ENCODE peak calls at places on chromosomes 13 and 19, in nine cellular contexts. A, C, K, N, R, L, U, O and B are unnamed samples.

GRCh38 chr19:35063940-35064818 is 22.7 kb downstream of the HPN start:
- DNase-seq in O (no peak), L (no peak), K (no peak), C (no peak), R (peak), A (peak), N (no peak), U (peak), B (no peak)

GRCh38 chr13:36973621-36974268 is 25.4 kb downstream of the ALG5 start:
- DNase-seq in U (no peak), L (no peak), O (no peak), A (no peak), R (no peak), K (no peak), N (no peak), C (no peak), B (no peak)

GRCh38 chr13:40640845-40641458 is 25.5 kb downstream of the FOXO1 start:
- DNase-seq in R (no peak), A (no peak), K (no peak), U (no peak), C (no peak), O (no peak), N (no peak), L (no peak), B (no peak)

GRCh38 chr13:29702912-29703351 is 107.4 kb upstream of the SLC7A1 start:
- DNase-seq in O (no peak), U (no peak), L (peak), N (peak), C (no peak), K (peak), R (no peak), A (no peak), B (no peak)

GRCh38 chr13:27359203-27359821 is 65.1 kb upstream of the GTF3A start:
- DNase-seq in N (peak), C (peak), L (peak), A (peak), R (peak), U (peak), O (peak), K (peak), B (peak)

GRCh38 chr13:21625366-21625765 is 21.4 kb upstream of the MICU2 start:
- DNase-seq in L (no peak), N (no peak), C (peak), O (no peak), K (no peak), R (no peak), U (peak), A (peak), B (no peak)

GRCh38 chr13:44306401-44307192 is 67.0 kb upstream of the SERP2 start:
- DNase-seq in A (peak), L (peak), C (peak), U (no peak), O (peak), R (no peak), K (peak), N (peak), B (peak)

GRCh38 chr19:18292810-18293641 is 11.6 kb upstream of the JUND start:
- DNase-seq in O (peak), A (peak), N (peak), U (peak), L (peak), C (peak), R (peak), K (no peak), B (peak)

GRCh38 chr13:36673838-36674326 is at the start of gene SERTM1:
- DNase-seq in R (peak), N (peak), C (no peak), K (no peak), L (peak), A (no peak), U (no peak), O (peak), B (peak)

GRCh38 chr13:21672811-21673591 is 2.1 kb downstream of the FGF9 start:
- DNase-seq in U (peak), K (no peak), L (no peak), C (peak), R (no peak), N (no peak), O (peak), A (peak), B (no peak)

GRCh38 chr19:2636897-2637683 is 65.4 kb downstream of the GNG7 start:
- DNase-seq in U (peak), A (peak), C (peak), K (no peak), O (peak), R (peak), N (peak), L (peak), B (peak)

GRCh38 chr13:113448545-113448884 is 4.8 kb downstream of the ADPRHL1 start:
- DNase-seq in L (peak), U (peak), C (peak), N (peak), R (no peak), A (peak), K (no peak), O (no peak), B (peak)

GRCh38 chr19:46906221-46906620 is 45.4 kb downstream of the ARHGAP35 start:
- DNase-seq in L (no peak), C (no peak), U (no peak), N (no peak), O (no peak), K (no peak), A (no peak), R (no peak), B (no peak)

GRCh38 chr19:3057275-3057714 is 5.0 kb downstream of the TLE5 start:
- DNase-seq in A (peak), O (no peak), N (peak), R (peak), C (peak), K (no peak), U (peak), L (peak), B (no peak)

GRCh38 chr13:22080832-22081231 is 410.0 kb downstream of the FGF9 start:
- DNase-seq in A (no peak), O (no peak), N (no peak), R (no peak), L (no peak), C (no peak), U (no peak), K (no peak), B (no peak)

GRCh38 chr19:48739835-48740704 is at the start of gene RASIP1:
- DNase-seq in R (peak), N (peak), C (no peak), K (no peak), O (peak), L (peak), U (peak), A (no peak), B (no peak)

GRCh38 chr19:36573948-36574726 is 1.0 kb upstream of the ZNF529 start:
- DNase-seq in L (no peak), R (no peak), C (no peak), K (no peak), U (peak), O (no peak), A (peak), N (no peak), B (no peak)

GRCh38 chr19:41318696-41319499 is 8.9 kb downstream of the CCDC97 start:
- DNase-seq in N (no peak), L (no peak), C (no peak), R (peak), K (no peak), A (no peak), U (no peak), O (no peak), B (no peak)

GRCh38 chr13:100789968-100790367 is 115.4 kb upstream of the TMTC4 start:
- DNase-seq in O (no peak), K (no peak), R (no peak), U (no peak), L (no peak), N (no peak), C (no peak), A (no peak), B (no peak)

GRCh38 chr13:27772651-27773425 is 19.4 kb upstream of the GSX1 start:
- DNase-seq in O (no peak), L (no peak), N (no peak), C (no peak), A (no peak), R (no peak), U (no peak), K (no peak), B (no peak)

GRCh38 chr13:71618154-71618553 is 248.8 kb downstream of the DACH1 start:
- DNase-seq in A (no peak), N (no peak), C (no peak), L (no peak), U (no peak), K (no peak), O (no peak), R (no peak), B (no peak)

GRCh38 chr13:45949161-45949560 is 97.6 kb upstream of the SIAH3 start:
- DNase-seq in N (no peak), C (no peak), U (no peak), A (no peak), R (no peak), L (no peak), O (no peak), K (no peak), B (no peak)

GRCh38 chr19:48683349-48683748 is 10.5 kb upstream of the NTN5 start:
- DNase-seq in N (peak), R (peak), K (no peak), C (no peak), O (no peak), L (peak), U (no peak), A (peak), B (no peak)

GRCh38 chr13:73325351-73326214 is 266.8 kb downstream of the KLF5 start:
- DNase-seq in N (no peak), O (no peak), C (peak), R (no peak), U (peak), K (no peak), L (no peak), A (no peak), B (no peak)

GRCh38 chr13:27583645-27584044 is 36.7 kb downstream of the LNX2 start:
- DNase-seq in O (no peak), L (no peak), C (no peak), U (no peak), R (no peak), N (no peak), A (no peak), K (no peak), B (no peak)

GRCh38 chr13:29954082-29955043 is 103.9 kb upstream of the UBL3 start:
- DNase-seq in O (no peak), U (no peak), R (peak), K (no peak), L (no peak), C (no peak), N (no peak), A (no peak), B (no peak)

GRCh38 chr19:3184847-3185481 is 766 bp upstream of the NCLN start:
- DNase-seq in C (peak), K (no peak), U (peak), O (peak), L (peak), N (peak), R (peak), A (peak), B (peak)

GRCh38 chr13:25632166-25632888 is 260.6 kb downstream of the ATP8A2 start:
- DNase-seq in U (no peak), K (no peak), O (peak), L (no peak), C (no peak), A (no peak), N (no peak), R (no peak), B (no peak)

GRCh38 chr19:55642153-55643002 is 1.1 kb upstream of the ZNF581 start:
- DNase-seq in R (peak), U (peak), K (no peak), C (peak), N (no peak), L (peak), A (no peak), O (peak), B (no peak)

GRCh38 chr19:43806848-43807247 is 4.6 kb upstream of the LYPD5 start:
- DNase-seq in O (no peak), A (no peak), K (no peak), U (no peak), L (no peak), R (no peak), C (no peak), N (no peak), B (no peak)

GRCh38 chr19:6234527-6234926 is 45.2 kb downstream of the MLLT1 start:
- DNase-seq in R (no peak), K (no peak), N (no peak), U (no peak), L (no peak), C (no peak), A (no peak), O (no peak), B (no peak)

GRCh38 chr19:6232567-6232966 is 47.2 kb downstream of the MLLT1 start:
- DNase-seq in O (no peak), C (no peak), U (no peak), L (no peak), R (no peak), K (peak), A (no peak), N (no peak), B (no peak)

GRCh38 chr19:6233051-6233826 is 46.5 kb downstream of the MLLT1 start:
- DNase-seq in L (peak), U (peak), O (no peak), K (no peak), A (peak), C (no peak), N (peak), R (peak), B (no peak)

GRCh38 chr19:6235031-6235951 is 44.5 kb downstream of the MLLT1 start:
- DNase-seq in C (no peak), K (no peak), L (no peak), A (no peak), R (no peak), N (peak), O (no peak), U (no peak), B (no peak)

DNA sequence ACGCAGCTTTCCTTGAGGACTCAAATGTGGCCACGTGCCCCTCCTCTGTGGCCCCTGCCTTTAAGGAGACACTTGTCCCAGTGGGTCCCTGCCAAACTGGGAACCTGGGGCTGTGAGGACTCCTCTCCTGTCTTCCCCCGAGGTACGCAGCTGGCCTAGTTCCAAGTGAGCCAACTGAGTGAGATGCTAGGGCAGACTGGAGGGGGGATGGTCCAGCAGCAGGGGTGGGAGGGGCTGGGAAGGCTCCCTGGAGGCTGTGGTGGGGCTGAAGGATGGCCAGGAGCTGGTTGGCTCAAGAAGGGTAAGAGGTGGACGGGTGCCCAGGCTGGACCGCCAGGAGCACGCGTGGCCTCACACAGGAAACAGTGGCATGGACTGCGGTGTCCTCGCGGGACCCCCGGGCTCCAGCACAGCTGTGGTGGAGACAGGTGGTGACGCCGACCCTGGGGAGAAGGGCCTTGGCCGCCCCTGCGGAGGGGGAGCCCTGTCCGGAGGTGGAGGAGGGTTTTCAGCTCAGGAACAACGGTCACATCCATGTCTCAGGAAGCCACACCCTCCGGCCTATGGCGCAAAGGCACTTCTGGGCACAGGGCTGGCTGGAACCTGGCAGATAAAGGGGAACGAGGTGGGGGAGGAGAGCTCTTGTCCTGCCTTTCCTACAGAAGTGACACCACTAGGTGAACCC is 45.8 kb downstream of the MLLT1 start:
- DNase-seq in A (no peak), R (peak), N (peak), L (peak), C (no peak), O (no peak), K (no peak), U (peak), B (no peak)
- H3K27ac ChIP-seq in A (no peak), R (peak), N (peak), L (peak), C (no peak), O (no peak), K (peak), U (peak), B (no peak)

GRCh38 chr13:38684714-38685113 is 2.2 kb upstream of the FREM2 start:
- DNase-seq in R (no peak), A (no peak), K (no peak), C (no peak), O (no peak), U (no peak), L (no peak), N (no peak), B (no peak)

GRCh38 chr13:38687246-38688229 is 661 bp downstream of the FREM2 start:
- DNase-seq in O (peak), C (no peak), R (peak), N (peak), U (peak), A (no peak), L (no peak), K (no peak), B (peak)

GRCh38 chr13:38688674-38689073 is 1.8 kb downstream of the FREM2 start:
- DNase-seq in U (peak), A (no peak), R (no peak), K (no peak), C (no peak), N (peak), O (no peak), L (no peak), B (no peak)

GRCh38 chr13:38686635-38687245 is at the start of gene FREM2:
- DNase-seq in U (peak), N (peak), O (peak), K (no peak), L (no peak), R (peak), A (peak), C (peak), B (peak)

DNA sequence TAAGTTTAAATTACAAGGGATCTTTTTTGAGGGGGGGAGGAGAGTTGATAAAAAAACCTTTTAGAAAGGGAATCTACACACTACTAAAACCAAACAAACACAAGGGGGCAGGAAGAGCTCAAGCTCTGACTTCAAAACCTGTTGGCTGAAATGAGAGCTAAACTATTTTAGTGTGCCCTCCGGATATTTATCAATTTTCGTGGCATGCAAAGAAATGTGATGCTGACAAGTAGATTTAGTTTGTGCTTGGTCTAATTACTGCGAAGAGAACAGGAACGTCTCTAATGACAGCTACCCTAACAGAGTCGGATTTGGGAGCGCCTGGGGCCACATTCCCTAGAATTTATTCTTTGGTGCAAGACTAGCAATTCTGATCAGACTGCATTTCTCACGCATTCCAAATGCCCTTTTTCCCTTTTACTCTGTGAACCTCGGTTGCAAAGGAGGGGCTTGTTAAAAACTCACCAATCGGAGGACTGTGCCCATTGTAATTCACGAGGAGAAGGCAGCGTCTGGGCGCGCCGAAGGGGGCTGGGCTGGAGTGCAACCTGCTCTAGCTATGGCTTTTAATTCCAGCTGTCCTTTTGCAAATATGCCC is 804 bp upstream of the FREM2 start:
- DNase-seq in A (no peak), N (no peak), U (peak), O (peak), C (peak), L (no peak), K (no peak), R (no peak), B (peak)
- TF ChIP-seq CTCF in A (peak), N (no peak), U (peak), O (peak), C (no peak), L (peak), K (no peak), R (no peak), B (peak)

GRCh38 chr19:1261863-1262686 is 7.1 kb upstream of the CIRBP start:
- DNase-seq in O (peak), U (peak), R (peak), L (peak), K (no peak), C (peak), A (peak), N (peak), B (no peak)

GRCh38 chr19:1260749-1261511 is 8.2 kb upstream of the CIRBP start:
- DNase-seq in U (peak), R (peak), N (peak), L (peak), K (peak), A (peak), O (peak), C (peak), B (peak)

GRCh38 chr19:1263198-1263597 is 5.9 kb upstream of the CIRBP start:
- DNase-seq in N (no peak), O (no peak), R (no peak), K (no peak), U (no peak), L (no peak), C (no peak), A (no peak), B (no peak)

GRCh38 chr19:1261512-1261862 is 7.6 kb upstream of the CIRBP start:
- DNase-seq in N (no peak), C (no peak), L (no peak), K (no peak), O (peak), R (peak), A (no peak), U (no peak), B (no peak)

DNA sequence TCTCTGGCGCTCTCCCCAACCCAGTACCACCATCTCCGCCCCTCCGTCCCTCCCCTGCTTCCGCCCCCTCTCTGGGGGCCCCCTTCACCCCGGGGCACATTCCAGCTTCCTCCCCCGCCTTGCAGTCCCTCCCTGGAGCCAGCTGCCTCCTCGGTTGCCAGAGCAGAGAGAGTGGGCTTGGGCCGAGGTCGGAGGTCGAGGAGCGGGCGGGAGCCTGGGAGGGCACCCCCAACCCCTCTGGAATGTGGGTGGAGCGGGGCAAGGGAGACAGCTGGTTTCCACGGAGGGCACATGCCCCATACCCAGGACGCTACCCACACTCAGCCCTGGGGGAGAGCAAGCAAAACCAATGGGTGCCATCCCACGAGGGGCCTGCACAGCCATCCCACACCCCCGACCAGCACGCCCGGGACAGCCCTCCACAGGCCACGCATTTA is 6.4 kb upstream of the CIRBP start:
- DNase-seq in C (no peak), R (no peak), L (no peak), O (peak), A (peak), N (no peak), K (no peak), U (no peak), B (no peak)
- H3K4me3 ChIP-seq in C (peak), R (peak), L (no peak), O (peak), A (no peak), N (no peak), K (no peak), U (no peak), B (no peak)

GRCh38 chr19:4969772-4970531 is 1.0 kb downstream of the KDM4B start:
- DNase-seq in C (no peak), O (peak), N (no peak), L (no peak), A (peak), U (no peak), K (no peak), R (no peak), B (no peak)

GRCh38 chr19:4971424-4971793 is 2.5 kb downstream of the KDM4B start:
- DNase-seq in L (no peak), R (no peak), U (peak), K (no peak), O (no peak), C (peak), N (peak), A (peak), B (peak)

GRCh38 chr19:4969292-4969771 is 419 bp downstream of the KDM4B start:
- DNase-seq in O (no peak), C (no peak), N (no peak), R (no peak), L (no peak), U (no peak), K (no peak), A (no peak), B (no peak)

GRCh38 chr19:4971816-4972495 is 3.0 kb downstream of the KDM4B start:
- DNase-seq in N (no peak), L (no peak), U (no peak), R (no peak), O (no peak), C (no peak), K (no peak), A (peak), B (no peak)

GRCh38 chr19:4970558-4971423 is 1.9 kb downstream of the KDM4B start:
- DNase-seq in R (no peak), U (peak), K (no peak), O (peak), N (peak), A (peak), C (peak), L (peak), B (peak)
- H3K27ac ChIP-seq in R (peak), U (peak), K (peak), O (no peak), N (peak), A (peak), C (peak), L (peak), B (peak)